ENCODE peak calls at places on chromosomes 13 and 19, in four cellular contexts. X is foreskin fibroblast, M is PC-3, F is fibroblast of lung. Z is an unnamed sample.

GRCh38 chr19:7119582-7119981 is 50.1 kb downstream of the ZNF557 start:
- DNase-seq in X (no peak), M (no peak), F (no peak), Z (no peak)

GRCh38 chr19:871446-872265 is 12.2 kb downstream of the CFD start:
- DNase-seq in X (no peak), M (no peak), F (peak; percentile 55), Z (no peak)

GRCh38 chr13:99329477-99329876 is 22.3 kb upstream of the GPR183 start:
- DNase-seq in X (no peak), M (no peak), F (no peak), Z (no peak)

GRCh38 chr13:31179241-31179640 is 17.5 kb upstream of the HSPH1 start:
- DNase-seq in X (no peak), M (no peak), F (no peak), Z (no peak)

GRCh38 chr19:17536957-17537356 is 18.5 kb upstream of the COLGALT1 start:
- DNase-seq in X (no peak), M (no peak), F (no peak), Z (no peak)

GRCh38 chr19:4709440-4710280 is 14.0 kb downstream of the DPP9 start:
- DNase-seq in X (no peak), M (no peak), F (no peak), Z (no peak)

GRCh38 chr13:80441968-80442367 is 101.0 kb upstream of the SPRY2 start:
- DNase-seq in X (no peak), M (no peak), F (no peak), Z (no peak)

GRCh38 chr13:30745917-30746686 is 10.8 kb downstream of the ALOX5AP start:
- DNase-seq in X (no peak), M (no peak), F (peak; percentile 63), Z (no peak)

GRCh38 chr13:32443111-32443510 is 15.2 kb upstream of the N4BP2L1 start:
- DNase-seq in X (no peak), M (peak; percentile 39), F (peak; percentile 39), Z (no peak)

GRCh38 chr19:18385675-18386542 is at the start of gene GDF15:
- DNase-seq in X (peak; percentile 92), M (peak; percentile 50), F (peak; percentile 95), Z (no peak)

GRCh38 chr13:48851707-48852106 is 124.0 kb upstream of the FNDC3A start:
- DNase-seq in X (no peak), M (no peak), F (no peak), Z (no peak)

GRCh38 chr13:79723462-79724116 is 242.6 kb downstream of the NDFIP2 start:
- DNase-seq in X (no peak), M (no peak), F (no peak), Z (no peak)

GRCh38 chr13:20840590-20840989 is 62.0 kb downstream of the XPO4 start:
- DNase-seq in X (no peak), M (no peak), F (no peak), Z (no peak)

GRCh38 chr19:41298327-41298964 is 11.5 kb upstream of the CCDC97 start:
- DNase-seq in X (peak; percentile 47), M (no peak), F (peak; percentile 81), Z (peak; percentile 37)

GRCh38 chr13:102317593-102317992 is 84.3 kb downstream of the FGF14 start:
- DNase-seq in X (peak; percentile 73), M (no peak), F (peak; percentile 77), Z (no peak)

GRCh38 chr13:75670496-75670895 is 34.4 kb downstream of the LMO7 start:
- DNase-seq in X (no peak), M (peak; percentile 42), F (peak; percentile 23), Z (no peak)

GRCh38 chr13:99677388-99677951 is 176.2 kb downstream of the TM9SF2 start:
- DNase-seq in X (no peak), M (peak; percentile 47), F (peak; percentile 28), Z (no peak)

GRCh38 chr13:50320297-50320862 is 305.1 kb downstream of the KCNRG start:
- DNase-seq in X (peak; percentile 32), M (peak; percentile 89), F (peak; percentile 66), Z (no peak)

DNA sequence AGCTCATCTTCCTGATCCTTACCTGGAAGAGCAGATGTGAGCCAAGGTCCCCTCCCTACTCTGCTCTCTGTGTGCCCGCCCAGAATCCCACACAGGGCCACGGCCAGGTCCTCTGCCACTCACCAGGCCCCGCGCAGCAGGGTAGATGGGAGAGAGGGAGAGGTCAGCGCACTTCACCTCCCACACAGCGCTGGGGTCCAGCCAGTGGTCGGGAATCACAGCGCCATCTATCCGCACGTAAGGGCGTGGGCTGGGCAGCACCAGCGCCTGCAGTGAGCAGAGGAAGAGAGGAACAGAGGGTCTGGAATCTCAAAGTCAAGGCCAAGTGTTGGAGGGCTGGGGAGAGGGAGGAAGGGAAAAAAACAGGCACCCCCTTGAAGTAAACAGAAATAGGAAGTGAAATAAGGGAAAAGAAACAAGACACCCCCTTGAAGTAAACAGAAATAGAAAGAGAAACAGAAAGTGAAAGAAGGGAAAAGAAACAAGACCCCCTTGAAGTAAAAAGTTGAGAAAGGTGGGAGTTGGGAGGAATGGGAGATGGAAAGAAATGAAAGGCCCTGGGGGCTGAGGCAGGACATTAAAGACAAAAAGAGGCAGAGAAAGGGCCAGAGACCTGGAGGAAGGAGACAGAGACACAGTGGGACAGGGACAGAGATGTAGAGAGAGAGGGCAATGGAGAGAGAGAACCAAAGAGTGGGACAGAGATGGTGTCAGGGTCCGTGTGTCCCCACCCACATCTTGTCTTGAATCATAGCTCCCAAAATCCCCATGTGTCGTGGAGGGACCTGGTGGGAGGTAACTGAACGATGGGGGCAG is 7.1 kb upstream of the PLA2G4C start:
- DNase-seq in X (no peak), M (no peak), F (no peak), Z (no peak)
- TF ChIP-seq CTCF in X (no peak), M (no peak), F (no peak), Z (no peak)

GRCh38 chr13:73938375-73939070 is 195.7 kb downstream of the KLF12 start:
- DNase-seq in X (peak; percentile 80), M (peak; percentile 75), F (peak; percentile 84), Z (peak; percentile 82)

GRCh38 chr13:73939071-73939380 is 195.2 kb downstream of the KLF12 start:
- DNase-seq in X (no peak), M (no peak), F (no peak), Z (no peak)

GRCh38 chr13:73939603-73940002 is 194.6 kb downstream of the KLF12 start:
- DNase-seq in X (no peak), M (no peak), F (no peak), Z (no peak)

GRCh38 chr13:73941752-73942151 is 192.5 kb downstream of the KLF12 start:
- DNase-seq in X (no peak), M (no peak), F (no peak), Z (no peak)

DNA sequence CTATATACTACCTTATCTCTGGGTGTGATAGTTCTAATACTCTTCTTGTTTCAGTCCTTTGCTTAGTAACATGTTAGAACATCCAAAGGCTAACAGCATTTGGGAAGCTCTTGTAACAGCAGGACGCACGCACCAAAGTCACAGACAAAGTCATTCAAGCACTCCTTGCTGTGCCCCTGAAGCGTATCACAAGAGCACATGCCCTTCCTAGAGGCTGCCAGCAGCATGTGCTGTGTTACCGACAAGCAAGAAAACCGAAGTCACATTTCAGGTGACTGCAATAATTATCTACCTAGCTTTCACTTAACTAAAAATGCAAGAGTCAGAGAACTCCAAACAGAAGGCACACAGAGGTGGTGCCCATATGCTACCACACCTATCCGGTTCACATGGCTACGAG is 194.1 kb downstream of the KLF12 start:
- DNase-seq in X (no peak), M (no peak), F (no peak), Z (no peak)
- TF ChIP-seq CTCF in X (no peak), M (no peak), F (no peak), Z (no peak)

DNA sequence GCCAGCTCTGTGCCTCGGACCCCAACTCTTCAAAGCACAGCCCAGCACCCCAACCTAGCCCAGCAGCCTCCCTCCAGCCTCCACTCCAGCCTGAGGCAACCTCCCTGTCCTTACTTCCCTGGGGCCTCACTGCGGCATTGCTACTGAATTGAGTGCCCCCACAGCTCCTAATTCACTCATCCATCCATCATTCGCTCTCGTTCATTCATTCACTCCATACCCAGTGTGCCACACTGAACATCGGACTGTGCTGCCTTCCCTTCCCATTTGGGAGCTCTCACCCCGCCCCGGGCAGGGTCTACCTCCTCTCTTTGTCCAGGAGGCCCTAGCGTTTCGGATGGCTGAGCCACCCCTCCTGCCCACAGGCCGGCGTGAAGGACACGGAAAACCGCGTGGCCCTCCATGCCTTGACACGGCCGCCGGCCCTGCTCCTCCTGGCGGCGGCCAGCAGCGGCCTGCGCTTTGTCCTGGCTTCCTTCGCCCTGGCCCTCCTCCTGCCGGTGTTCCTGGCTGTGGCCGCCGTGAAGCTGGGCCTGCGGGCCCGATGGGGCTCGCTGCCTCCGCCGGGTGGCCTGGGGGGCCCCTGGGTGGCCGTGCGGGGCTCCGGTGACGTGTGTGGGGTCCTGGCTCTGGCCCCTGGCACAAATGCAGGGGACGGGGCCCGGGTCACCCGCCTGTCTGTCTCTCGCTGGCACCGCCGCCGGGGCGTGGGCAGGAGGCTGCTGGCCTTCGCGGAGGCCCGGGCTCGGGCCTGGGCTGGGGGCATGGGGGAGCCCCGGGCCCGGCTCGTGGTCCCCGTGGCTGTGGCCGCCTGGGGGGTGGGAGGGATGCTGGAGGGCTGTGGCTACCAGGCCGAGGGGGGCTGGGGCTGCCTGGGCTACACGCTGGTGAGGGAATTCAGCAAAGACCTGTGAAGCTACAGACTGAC is 1.3 kb downstream of the NAT14 start:
- DNase-seq in X (no peak), M (no peak), F (no peak), Z (no peak)
- TF ChIP-seq CTCF in X (no peak), M (no peak), F (peak; percentile 35), Z (no peak)

GRCh38 chr13:45587897-45588296 is 27.6 kb downstream of the ERICH6B start:
- DNase-seq in X (no peak), M (no peak), F (no peak), Z (no peak)

GRCh38 chr13:45582533-45583076 is 32.9 kb downstream of the ERICH6B start:
- DNase-seq in X (no peak), M (no peak), F (no peak), Z (no peak)

GRCh38 chr13:45584816-45585215 is 30.7 kb downstream of the ERICH6B start:
- DNase-seq in X (no peak), M (peak; percentile 9), F (no peak), Z (no peak)
- TF ChIP-seq CTCF in X (peak; percentile 7), M (peak; percentile 39), F (no peak), Z (no peak)